ENCODE peak calls at places on chromosomes 5 and 9, in seven cellular contexts. One of them, this sample, is unnamed.

GRCh38 chr9:128098017-128098935 is 29.3 kb downstream of the PTGES2 start:
- DNase-seq in GM19239: no peak
- DNase-seq in stimulated activated CD4-positive, alpha-beta T cell treated with anti-CD3 and anti-CD28 coated beads, Interleukin-15, amount 100 ng/mL, for 24 hours: peak
- DNase-seq in lung: peak
- DNase-seq in effector CD4-positive, alpha-beta T cell: peak
- DNase-seq in left ventricle myocardium inferior: peak
- DNase-seq in activated T-helper 9 cell treated with anti-CD3 and anti-CD28 coated beads, Interleukin-2, amount 50 U/mL, for 16 hours: peak
- DNase-seq in this sample: peak

GRCh38 chr9:18194316-18194715 is 279.6 kb upstream of the ADAMTSL1 start:
- DNase-seq in GM19239: no peak
- DNase-seq in effector CD4-positive, alpha-beta T cell: no peak
- DNase-seq in lung: no peak
- DNase-seq in activated T-helper 9 cell treated with anti-CD3 and anti-CD28 coated beads, Interleukin-2, amount 50 U/mL, for 16 hours: no peak
- DNase-seq in stimulated activated CD4-positive, alpha-beta T cell treated with anti-CD3 and anti-CD28 coated beads, Interleukin-15, amount 100 ng/mL, for 24 hours: no peak
- DNase-seq in left ventricle myocardium inferior: no peak
- DNase-seq in this sample: no peak

GRCh38 chr5:123906698-123907295 is 394.8 kb downstream of the CSNK1G3 start:
- DNase-seq in effector CD4-positive, alpha-beta T cell: no peak
- DNase-seq in GM19239: no peak
- DNase-seq in lung: no peak
- DNase-seq in left ventricle myocardium inferior: no peak
- DNase-seq in activated T-helper 9 cell treated with anti-CD3 and anti-CD28 coated beads, Interleukin-2, amount 50 U/mL, for 16 hours: no peak
- DNase-seq in stimulated activated CD4-positive, alpha-beta T cell treated with anti-CD3 and anti-CD28 coated beads, Interleukin-15, amount 100 ng/mL, for 24 hours: no peak
- DNase-seq in this sample: no peak

GRCh38 chr5:102152906-102153787 is 142.9 kb downstream of the SLCO4C1 start:
- DNase-seq in lung: no peak
- DNase-seq in GM19239: peak
- DNase-seq in activated T-helper 9 cell treated with anti-CD3 and anti-CD28 coated beads, Interleukin-2, amount 50 U/mL, for 16 hours: no peak
- DNase-seq in left ventricle myocardium inferior: no peak
- DNase-seq in stimulated activated CD4-positive, alpha-beta T cell treated with anti-CD3 and anti-CD28 coated beads, Interleukin-15, amount 100 ng/mL, for 24 hours: no peak
- DNase-seq in effector CD4-positive, alpha-beta T cell: no peak
- DNase-seq in this sample: no peak

GRCh38 chr5:52746539-52746938 is 41.2 kb upstream of the ITGA1 start:
- DNase-seq in GM19239: no peak
- DNase-seq in stimulated activated CD4-positive, alpha-beta T cell treated with anti-CD3 and anti-CD28 coated beads, Interleukin-15, amount 100 ng/mL, for 24 hours: no peak
- DNase-seq in left ventricle myocardium inferior: no peak
- DNase-seq in effector CD4-positive, alpha-beta T cell: no peak
- DNase-seq in lung: no peak
- DNase-seq in activated T-helper 9 cell treated with anti-CD3 and anti-CD28 coated beads, Interleukin-2, amount 50 U/mL, for 16 hours: no peak
- DNase-seq in this sample: no peak

GRCh38 chr5:35436441-35437057 is 181.1 kb upstream of the SPEF2 start:
- DNase-seq in left ventricle myocardium inferior: no peak
- DNase-seq in lung: no peak
- DNase-seq in GM19239: peak
- DNase-seq in activated T-helper 9 cell treated with anti-CD3 and anti-CD28 coated beads, Interleukin-2, amount 50 U/mL, for 16 hours: no peak
- DNase-seq in effector CD4-positive, alpha-beta T cell: no peak
- DNase-seq in stimulated activated CD4-positive, alpha-beta T cell treated with anti-CD3 and anti-CD28 coated beads, Interleukin-15, amount 100 ng/mL, for 24 hours: peak
- DNase-seq in this sample: no peak

GRCh38 chr9:7983361-7983974 is 183.9 kb upstream of the DMAC1 start:
- DNase-seq in stimulated activated CD4-positive, alpha-beta T cell treated with anti-CD3 and anti-CD28 coated beads, Interleukin-15, amount 100 ng/mL, for 24 hours: no peak
- DNase-seq in left ventricle myocardium inferior: no peak
- DNase-seq in lung: no peak
- DNase-seq in effector CD4-positive, alpha-beta T cell: no peak
- DNase-seq in activated T-helper 9 cell treated with anti-CD3 and anti-CD28 coated beads, Interleukin-2, amount 50 U/mL, for 16 hours: no peak
- DNase-seq in GM19239: no peak
- DNase-seq in this sample: no peak

GRCh38 chr5:172038167-172038566 is 31.7 kb upstream of the FBXW11 start:
- DNase-seq in lung: no peak
- DNase-seq in effector CD4-positive, alpha-beta T cell: no peak
- DNase-seq in activated T-helper 9 cell treated with anti-CD3 and anti-CD28 coated beads, Interleukin-2, amount 50 U/mL, for 16 hours: no peak
- DNase-seq in left ventricle myocardium inferior: no peak
- DNase-seq in GM19239: no peak
- DNase-seq in stimulated activated CD4-positive, alpha-beta T cell treated with anti-CD3 and anti-CD28 coated beads, Interleukin-15, amount 100 ng/mL, for 24 hours: no peak
- DNase-seq in this sample: no peak

GRCh38 chr9:98254236-98255063 is 999 bp downstream of the TBC1D2 start:
- DNase-seq in stimulated activated CD4-positive, alpha-beta T cell treated with anti-CD3 and anti-CD28 coated beads, Interleukin-15, amount 100 ng/mL, for 24 hours: no peak
- DNase-seq in effector CD4-positive, alpha-beta T cell: no peak
- DNase-seq in lung: no peak
- DNase-seq in activated T-helper 9 cell treated with anti-CD3 and anti-CD28 coated beads, Interleukin-2, amount 50 U/mL, for 16 hours: no peak
- DNase-seq in left ventricle myocardium inferior: no peak
- DNase-seq in GM19239: no peak
- DNase-seq in this sample: no peak

This sample was measured in transverse colon.